ENCODE peak calls at places on chromosomes 7 and 10, in four cellular contexts. C is CD8-positive, alpha-beta T cell; P is AG10803; S is breast epithelium. X is an unnamed sample.

GRCh38 chr7:104816537-104816936 is 197.5 kb upstream of the KMT2E start:
- DNase-seq in C (no peak), P (no peak), S (no peak), X (no peak)

GRCh38 chr7:81499262-81500116 is 270.4 kb downstream of the HGF start:
- DNase-seq in C (no peak), P (peak), S (no peak), X (no peak)

GRCh38 chr7:80949449-80949848 is 30.6 kb upstream of the SEMA3C start:
- DNase-seq in C (no peak), P (no peak), S (no peak), X (no peak)

GRCh38 chr7:159088016-159088865 is 56.4 kb downstream of the VIPR2 start:
- DNase-seq in C (no peak), P (no peak), S (peak), X (no peak)

GRCh38 chr10:108684431-108684830 is 1238.9 kb downstream of the XPNPEP1 start:
- DNase-seq in C (no peak), P (peak), S (no peak), X (no peak)

GRCh38 chr7:387132-388022 is 97.4 kb downstream of the FOXL3 start:
- DNase-seq in C (no peak), P (no peak), S (peak), X (no peak)

GRCh38 chr10:52677087-52677486 is 95.5 kb downstream of the MBL2 start:
- DNase-seq in C (no peak), P (peak), S (no peak), X (no peak)

GRCh38 chr7:131235489-131236317 is 92.0 kb upstream of the MKLN1 start:
- DNase-seq in C (peak), P (peak), S (no peak), X (no peak)

GRCh38 chr7:6547400-6547799 is 3.9 kb downstream of the GRID2IP start:
- DNase-seq in C (no peak), P (no peak), S (no peak), X (no peak)

DNA sequence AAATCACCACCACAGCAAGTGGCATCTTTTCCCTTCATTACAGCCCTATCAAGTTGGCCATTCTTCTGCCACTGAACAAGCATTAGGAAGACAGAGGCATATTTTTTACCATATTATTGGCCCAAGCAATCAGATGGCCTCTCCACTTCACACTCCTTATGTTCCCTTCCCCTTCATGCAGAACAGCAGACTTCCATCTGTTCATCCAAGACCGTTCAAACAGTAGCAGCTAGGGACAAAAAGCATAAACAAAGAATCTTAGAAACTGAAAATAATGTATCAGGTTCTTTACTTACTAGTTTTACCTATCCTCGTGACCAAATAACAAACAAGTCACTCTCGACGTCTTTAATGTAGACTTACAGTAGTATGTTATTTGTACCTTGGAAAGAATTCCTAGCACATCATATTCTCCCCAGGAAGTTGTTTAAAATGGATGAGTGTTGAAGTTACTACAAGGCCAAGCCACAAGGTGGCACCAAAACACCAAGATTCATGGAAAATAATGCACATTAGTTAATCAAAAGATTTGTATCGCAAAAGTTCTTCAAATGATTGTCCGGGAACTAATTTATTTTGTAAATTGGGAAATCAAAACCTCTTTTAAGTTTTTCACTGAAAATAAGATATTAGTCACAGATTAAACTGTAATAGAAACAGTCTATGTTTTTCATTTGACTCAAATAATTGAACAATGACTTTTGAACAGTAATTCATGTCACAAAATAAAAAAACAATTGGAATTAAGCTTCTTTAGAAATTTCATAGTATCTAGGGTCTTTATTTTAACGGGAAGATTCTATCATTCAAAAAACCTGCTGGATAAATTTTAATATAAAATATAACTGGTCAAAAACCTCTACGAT is 112.1 kb downstream of the VPS41 start:
- DNase-seq in C (peak), P (peak), S (no peak), X (peak)
- TF ChIP-seq CTCF in C (peak), P (peak), S (peak), X (peak)

GRCh38 chr10:129532838-129533237 is 65.8 kb downstream of the MGMT start:
- DNase-seq in C (no peak), P (no peak), S (no peak), X (no peak)
- TF ChIP-seq CTCF in C (no peak), P (no peak), S (no peak), X (no peak)

GRCh38 chr10:48470893-48471805 is 133.7 kb downstream of the ARHGAP22 start:
- DNase-seq in C (no peak), P (peak), S (peak), X (peak)
- TF ChIP-seq CTCF in C (no peak), P (no peak), S (no peak), X (no peak)

DNA sequence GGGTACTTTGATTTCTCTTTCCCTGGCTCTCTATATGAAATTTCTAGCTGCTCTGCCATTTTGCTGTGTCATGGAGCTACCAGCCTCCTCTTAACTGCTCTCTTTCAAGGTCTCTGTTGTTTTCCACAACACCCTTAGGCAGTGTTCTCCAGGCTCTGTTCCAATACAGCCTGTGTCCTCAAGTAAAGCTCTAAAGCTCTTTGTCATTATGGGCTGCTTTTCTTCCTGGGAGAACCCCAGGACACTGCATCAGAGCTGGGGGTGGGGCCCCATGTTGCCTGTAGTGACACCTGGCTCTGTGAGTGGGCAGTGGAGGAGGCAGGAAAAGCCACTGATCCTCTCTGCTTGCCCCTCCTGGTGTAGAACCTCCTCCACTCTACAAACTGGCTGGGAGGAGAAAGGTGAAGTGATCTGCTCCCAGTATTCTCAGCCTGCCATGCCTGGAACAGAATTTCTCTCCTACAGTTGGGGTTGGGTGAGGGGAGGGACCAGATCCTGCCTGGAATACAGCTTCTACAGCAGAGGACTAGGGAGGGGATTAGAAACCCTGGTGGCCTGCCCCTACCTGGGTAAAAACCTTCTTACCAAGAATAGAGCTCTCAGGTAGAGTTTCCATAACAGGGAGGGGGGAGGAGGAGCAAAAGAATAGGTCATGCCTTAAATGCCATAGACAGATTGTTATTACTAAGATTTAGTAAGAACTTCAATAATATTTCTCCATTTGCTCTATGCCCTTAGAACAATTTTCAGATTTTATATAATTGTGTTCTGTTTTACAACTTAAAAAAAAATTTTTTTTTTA is 33.7 kb upstream of the TSPAN33 start:
- DNase-seq in C (no peak), P (no peak), S (peak), X (no peak)
- TF ChIP-seq CTCF in C (no peak), P (no peak), S (no peak), X (no peak)

DNA sequence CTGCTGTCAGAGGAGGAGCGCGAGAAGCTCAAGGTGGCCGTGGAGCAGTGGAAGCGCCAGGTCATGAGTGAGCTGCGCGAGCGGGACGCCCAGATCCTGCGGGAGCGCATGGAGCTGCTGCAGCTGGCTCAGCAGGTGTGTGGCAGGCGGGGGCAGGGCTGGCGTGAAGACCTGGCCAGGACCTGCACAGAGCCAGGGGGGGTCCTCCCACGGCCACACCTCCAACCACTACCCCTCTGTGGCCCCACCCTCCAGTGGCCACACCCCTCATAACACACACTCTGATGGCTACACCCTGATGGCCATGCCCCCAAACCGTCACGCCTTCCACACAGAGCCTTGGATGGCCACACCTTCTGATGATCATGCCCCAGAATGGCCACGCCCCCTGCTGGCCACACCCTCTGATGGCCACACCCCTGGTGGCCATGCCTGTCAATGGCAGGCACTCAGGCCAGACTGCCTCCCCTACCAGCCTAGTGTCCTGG is 23.4 kb upstream of the DPYSL4 start:
- DNase-seq in C (no peak), P (no peak), S (no peak), X (peak)
- TF ChIP-seq CTCF in C (no peak), P (no peak), S (no peak), X (peak)

GRCh38 chr10:47278720-47279119 is 21.3 kb upstream of the GDF10 start:
- DNase-seq in C (no peak), P (no peak), S (no peak), X (no peak)
- TF ChIP-seq CTCF in C (no peak), P (no peak), S (no peak), X (no peak)

DNA sequence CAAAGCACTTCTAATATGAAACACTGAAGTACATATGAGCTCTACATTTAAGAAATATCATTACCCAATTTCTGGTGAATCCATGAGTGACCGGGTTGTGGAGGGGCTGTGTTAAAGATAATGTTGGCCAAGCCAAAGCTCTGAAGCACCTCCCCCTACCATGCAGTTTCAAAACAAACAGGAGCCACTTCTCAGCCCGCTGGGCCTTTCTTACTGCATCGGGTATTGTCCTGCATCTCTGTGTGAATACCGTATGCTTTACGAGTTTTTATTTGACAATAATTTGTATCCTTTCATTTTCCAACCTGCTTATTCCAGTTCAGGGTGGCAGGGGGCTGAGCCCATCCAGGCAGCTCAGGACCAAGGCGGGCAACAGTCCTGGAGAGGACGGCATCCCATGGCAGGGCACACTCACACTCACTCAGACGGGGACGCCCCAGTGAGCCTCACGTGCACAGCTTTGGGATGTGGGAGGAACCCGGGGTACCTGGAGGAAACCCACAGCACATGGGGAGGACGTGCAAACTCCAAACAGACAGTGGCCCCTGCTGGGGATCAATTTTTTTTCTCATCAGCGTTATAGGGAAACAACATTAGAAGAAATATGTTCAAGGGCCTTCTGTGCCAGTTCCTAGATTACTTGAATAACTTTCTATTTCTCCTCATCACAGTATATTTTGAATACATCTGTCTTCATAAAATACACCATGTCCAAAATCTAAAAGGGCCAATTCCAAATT is 1.9 kb downstream of the RNF32 start:
- DNase-seq in C (no peak), P (no peak), S (no peak), X (no peak)
- TF ChIP-seq CTCF in C (no peak), P (no peak), S (no peak), X (no peak)

GRCh38 chr7:24756989-24757798 is at the start of gene GSDME:
- DNase-seq in C (no peak), P (peak), S (no peak), X (peak)
- TF ChIP-seq CTCF in C (no peak), P (no peak), S (no peak), X (no peak)